ENCODE peak calls at places on chromosomes 13 and 19, in four cellular contexts. Q, N, H and F are unnamed samples.

GRCh38 chr13:81686877-81687276 is 1346.0 kb upstream of the SPRY2 start:
- DNase-seq in H (no peak), N (no peak), Q (no peak), F (no peak)

GRCh38 chr19:4430760-4431159 is 26.8 kb downstream of the UBXN6 start:
- DNase-seq in Q (no peak), H (no peak), N (no peak), F (no peak)

GRCh38 chr19:17598953-17599352 is 43.5 kb downstream of the COLGALT1 start:
- DNase-seq in H (no peak), N (no peak), Q (no peak), F (no peak)

GRCh38 chr13:38630780-38631179 is 56.1 kb upstream of the FREM2 start:
- DNase-seq in H (peak; percentile 7), Q (no peak), N (no peak), F (no peak)

GRCh38 chr13:112169941-112170822 is 103.2 kb downstream of the SOX1 start:
- DNase-seq in H (no peak), N (no peak), Q (peak; percentile 57), F (no peak)

GRCh38 chr13:99307648-99308339 is 595 bp upstream of the GPR183 start:
- DNase-seq in N (no peak), H (peak; percentile 67), Q (no peak), F (no peak)

GRCh38 chr13:24217601-24218281 is 57.2 kb downstream of the SPATA13 start:
- DNase-seq in Q (no peak), N (no peak), H (no peak), F (no peak)

GRCh38 chr19:1622541-1622940 is 17.3 kb upstream of the UQCR11 start:
- DNase-seq in H (no peak), Q (no peak), N (no peak), F (no peak)

GRCh38 chr13:83221813-83222241 is 660.4 kb downstream of the SLITRK1 start:
- DNase-seq in Q (no peak), N (no peak), H (peak; percentile 73), F (no peak)

GRCh38 chr13:46146898-46147297 is 35.1 kb downstream of the LCP1 start:
- DNase-seq in H (peak; percentile 19), N (no peak), Q (no peak), F (no peak)

GRCh38 chr19:5536337-5536894 is 31.3 kb downstream of the TINCR start:
- DNase-seq in N (peak; percentile 59), H (peak; percentile 14), Q (no peak), F (no peak)

GRCh38 chr19:13082192-13083007 is 20.3 kb downstream of the LYL1 start:
- DNase-seq in N (no peak), Q (no peak), H (no peak), F (no peak)

GRCh38 chr13:59641261-59641660 is 522.5 kb downstream of the DIAPH3 start:
- DNase-seq in H (no peak), Q (no peak), N (no peak), F (no peak)

GRCh38 chr13:33279414-33279813 is 6.1 kb downstream of the STARD13 start:
- DNase-seq in Q (no peak), N (no peak), H (no peak), F (no peak)

GRCh38 chr13:33349314-33349995 is 63.9 kb upstream of the STARD13 start:
- DNase-seq in Q (peak; percentile 76), H (no peak), N (no peak), F (no peak)

GRCh38 chr19:41821003-41821735 is 23.3 kb downstream of the LYPD4 start:
- DNase-seq in Q (no peak), N (no peak), H (peak; percentile 1), F (no peak)

GRCh38 chr19:47032171-47032811 is 12.7 kb downstream of the NPAS1 start:
- DNase-seq in H (no peak), Q (no peak), N (peak; percentile 68), F (no peak)

GRCh38 chr13:37492741-37493514 is 105.6 kb downstream of the POSTN start:
- DNase-seq in N (no peak), H (peak; percentile 47), Q (no peak), F (no peak)

GRCh38 chr13:111485491-111486250 is 165.2 kb downstream of the TEX29 start:
- DNase-seq in H (no peak), N (no peak), Q (no peak), F (no peak)